ENCODE peak calls at places on chromosomes 6 and 20, in seven cellular contexts. M, N, U, K, J, I and P are unnamed samples.

GRCh38 chr6:159761135-159761872 is 541 bp upstream of the ACAT2 start:
- DNase-seq in M (peak), N (peak), U (no peak), K (peak), J (no peak), I (no peak), P (peak)

GRCh38 chr6:14476793-14477531 is 359.4 kb downstream of the CD83 start:
- DNase-seq in M (no peak), N (no peak), U (no peak), K (no peak), J (peak), I (no peak), P (peak)

GRCh38 chr6:131061041-131061770 is 1.8 kb downstream of the EPB41L2 start:
- DNase-seq in M (peak), N (no peak), U (peak), K (no peak), J (no peak), I (no peak), P (no peak)

GRCh38 chr20:62906209-62906608 is 20.1 kb downstream of the DIDO1 start:
- DNase-seq in M (no peak), N (no peak), U (no peak), K (peak), J (no peak), I (no peak), P (peak)

GRCh38 chr20:651713-652610 is 1.0 kb downstream of the SRXN1 start:
- DNase-seq in M (no peak), N (no peak), U (peak), K (no peak), J (no peak), I (no peak), P (no peak)

GRCh38 chr20:19944772-19945459 is 72.2 kb upstream of the NAA20 start:
- DNase-seq in M (no peak), N (no peak), U (no peak), K (no peak), J (no peak), I (no peak), P (no peak)

GRCh38 chr20:13777171-13777601 is 7.5 kb downstream of the ESF1 start:
- DNase-seq in M (no peak), N (no peak), U (peak), K (no peak), J (no peak), I (no peak), P (no peak)

GRCh38 chr6:340991-341827 is 48.9 kb downstream of the DUSP22 start:
- DNase-seq in M (no peak), N (peak), U (no peak), K (no peak), J (no peak), I (peak), P (no peak)

GRCh38 chr20:44742304-44743079 is 3.2 kb upstream of the KCNK15 start:
- DNase-seq in M (no peak), N (no peak), U (no peak), K (no peak), J (no peak), I (no peak), P (no peak)

GRCh38 chr6:109242029-109242428 is 140.2 kb downstream of the CD164 start:
- DNase-seq in M (no peak), N (no peak), U (no peak), K (no peak), J (no peak), I (no peak), P (no peak)

GRCh38 chr20:43191946-43192847 is 2.5 kb upstream of the PTPRT start:
- DNase-seq in M (peak), N (no peak), U (no peak), K (no peak), J (no peak), I (no peak), P (no peak)

GRCh38 chr6:168374541-168375071 is 55.0 kb upstream of the DACT2 start:
- DNase-seq in M (no peak), N (no peak), U (no peak), K (no peak), J (no peak), I (no peak), P (no peak)

GRCh38 chr6:5135783-5136376 is 50.7 kb downstream of the PPP1R3G start:
- DNase-seq in M (peak), N (no peak), U (peak), K (no peak), J (no peak), I (peak), P (no peak)

GRCh38 chr6:150567360-150567759 is 32.3 kb upstream of the PLEKHG1 start:
- DNase-seq in M (no peak), N (no peak), U (no peak), K (no peak), J (no peak), I (no peak), P (no peak)

GRCh38 chr6:111804627-111805235 is 68.5 kb downstream of the FYN start:
- DNase-seq in M (no peak), N (no peak), U (peak), K (no peak), J (peak), I (no peak), P (no peak)

GRCh38 chr6:159981591-159982245 is 12.8 kb downstream of the IGF2R start:
- DNase-seq in M (no peak), N (peak), U (peak), K (no peak), J (no peak), I (peak), P (peak)

GRCh38 chr6:77361018-77361417 is 102.3 kb downstream of the HTR1B start:
- DNase-seq in M (no peak), N (no peak), U (no peak), K (no peak), J (no peak), I (no peak), P (no peak)

GRCh38 chr6:133890941-133891813 is 2.3 kb downstream of the TCF21 start:
- DNase-seq in M (peak), N (no peak), U (no peak), K (no peak), J (no peak), I (no peak), P (peak)
- H3K4me3 ChIP-seq in M (peak), N (peak), U (peak), K (peak), J (peak), I (peak), P (peak)

GRCh38 chr20:48620486-48621255 is 207.1 kb downstream of the PREX1 start:
- DNase-seq in M (peak), N (peak), U (peak), K (peak), J (no peak), I (peak), P (peak)
- H3K4me3 ChIP-seq in M (peak), N (peak), U (peak), K (peak), J (peak), I (no peak), P (peak)

GRCh38 chr20:2206957-2207769 is 88.6 kb upstream of the TGM3 start:
- DNase-seq in M (peak), N (peak), U (peak), K (peak), J (no peak), I (peak), P (peak)
- H3K4me3 ChIP-seq in M (peak), N (peak), U (peak), K (peak), J (peak), I (peak), P (peak)

GRCh38 chr6:48747471-48747870 is 636.5 kb upstream of the PTCHD4 start:
- DNase-seq in M (no peak), N (no peak), U (no peak), K (no peak), J (no peak), I (no peak), P (no peak)
- H3K4me3 ChIP-seq in M (no peak), N (no peak), U (no peak), K (no peak), J (no peak), I (no peak), P (no peak)

GRCh38 chr6:16130437-16130891 is 1.6 kb downstream of the MYLIP start:
- DNase-seq in M (peak), N (no peak), U (no peak), K (no peak), J (no peak), I (peak), P (no peak)
- H3K4me3 ChIP-seq in M (peak), N (peak), U (peak), K (peak), J (peak), I (peak), P (peak)

GRCh38 chr6:138596591-138596990 is 97.3 kb upstream of the NHSL1 start:
- DNase-seq in M (no peak), N (no peak), U (no peak), K (no peak), J (no peak), I (no peak), P (no peak)
- H3K4me3 ChIP-seq in M (no peak), N (no peak), U (no peak), K (no peak), J (no peak), I (no peak), P (no peak)

GRCh38 chr6:7108196-7108963 is 619 bp downstream of the RREB1 start:
- DNase-seq in M (peak), N (peak), U (peak), K (peak), J (no peak), I (peak), P (peak)

GRCh38 chr6:7106752-7107577 is 796 bp upstream of the RREB1 start:
- DNase-seq in M (peak), N (peak), U (peak), K (peak), J (no peak), I (peak), P (peak)

GRCh38 chr6:7107578-7108195 is at the start of gene RREB1:
- DNase-seq in M (peak), N (peak), U (peak), K (peak), J (no peak), I (peak), P (peak)

GRCh38 chr6:7104752-7105151 is 3.0 kb upstream of the RREB1 start:
- DNase-seq in M (no peak), N (no peak), U (no peak), K (no peak), J (no peak), I (no peak), P (no peak)

DNA sequence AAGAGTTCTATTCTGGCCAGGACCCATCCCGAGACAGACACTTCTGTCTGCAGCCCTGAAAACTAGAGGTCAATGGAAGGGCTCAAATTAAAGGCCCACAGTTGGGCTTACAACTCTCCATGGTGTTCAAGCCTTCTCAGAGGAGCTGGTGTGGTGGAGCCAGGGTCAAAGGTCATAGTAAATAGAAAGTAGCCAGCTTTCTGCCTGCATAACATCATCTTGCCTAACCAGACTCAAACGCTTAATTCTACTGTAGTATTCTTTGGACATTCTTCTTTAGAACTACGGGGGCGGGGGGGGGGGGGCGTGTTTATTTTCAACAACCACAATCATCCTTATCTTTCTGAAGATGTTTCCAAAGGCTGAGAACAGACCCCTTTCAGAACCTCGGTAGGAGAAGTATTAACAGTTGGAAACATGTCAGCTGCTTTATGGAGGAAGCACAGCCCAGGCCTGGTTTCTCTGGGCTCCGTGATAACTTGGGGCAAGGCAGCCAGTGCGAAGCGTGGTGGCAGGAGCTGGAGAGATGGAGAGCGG is 1.5 kb upstream of the RREB1 start:
- DNase-seq in M (peak), N (no peak), U (no peak), K (no peak), J (no peak), I (no peak), P (no peak)
- H3K4me3 ChIP-seq in M (peak), N (no peak), U (peak), K (peak), J (no peak), I (peak), P (peak)

GRCh38 chr6:84796343-84796742 is 31.9 kb upstream of the TBX18 start:
- DNase-seq in M (no peak), N (no peak), U (no peak), K (no peak), J (no peak), I (no peak), P (no peak)

GRCh38 chr6:84789170-84789569 is 24.8 kb upstream of the TBX18 start:
- DNase-seq in M (no peak), N (no peak), U (no peak), K (no peak), J (no peak), I (no peak), P (no peak)

GRCh38 chr6:84791927-84792326 is 27.5 kb upstream of the TBX18 start:
- DNase-seq in M (no peak), N (no peak), U (no peak), K (no peak), J (no peak), I (no peak), P (no peak)

GRCh38 chr6:84788689-84789088 is 24.3 kb upstream of the TBX18 start:
- DNase-seq in M (no peak), N (no peak), U (no peak), K (no peak), J (no peak), I (no peak), P (no peak)

DNA sequence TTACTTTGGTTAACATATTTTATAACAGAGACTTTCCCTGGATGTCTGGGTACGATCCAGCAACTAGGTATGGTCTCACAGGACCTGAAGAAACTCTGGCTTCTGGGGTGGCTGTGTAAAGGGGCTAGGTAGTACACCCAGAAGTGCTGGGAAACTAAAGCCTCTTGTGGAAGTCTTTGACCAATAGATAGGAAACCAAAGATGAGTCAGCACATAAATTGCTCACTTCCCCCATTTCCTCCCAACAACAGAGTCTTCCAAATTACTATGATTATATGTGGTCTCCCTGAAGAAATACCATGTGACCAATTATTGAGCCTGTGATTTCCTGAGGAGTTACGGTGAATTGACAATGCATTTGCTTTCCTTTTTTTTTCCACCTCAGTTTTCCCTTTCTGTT is 26.8 kb upstream of the TBX18 start:
- DNase-seq in M (no peak), N (no peak), U (no peak), K (no peak), J (no peak), I (no peak), P (no peak)
- H3K4me3 ChIP-seq in M (no peak), N (no peak), U (no peak), K (no peak), J (no peak), I (no peak), P (no peak)

DNA sequence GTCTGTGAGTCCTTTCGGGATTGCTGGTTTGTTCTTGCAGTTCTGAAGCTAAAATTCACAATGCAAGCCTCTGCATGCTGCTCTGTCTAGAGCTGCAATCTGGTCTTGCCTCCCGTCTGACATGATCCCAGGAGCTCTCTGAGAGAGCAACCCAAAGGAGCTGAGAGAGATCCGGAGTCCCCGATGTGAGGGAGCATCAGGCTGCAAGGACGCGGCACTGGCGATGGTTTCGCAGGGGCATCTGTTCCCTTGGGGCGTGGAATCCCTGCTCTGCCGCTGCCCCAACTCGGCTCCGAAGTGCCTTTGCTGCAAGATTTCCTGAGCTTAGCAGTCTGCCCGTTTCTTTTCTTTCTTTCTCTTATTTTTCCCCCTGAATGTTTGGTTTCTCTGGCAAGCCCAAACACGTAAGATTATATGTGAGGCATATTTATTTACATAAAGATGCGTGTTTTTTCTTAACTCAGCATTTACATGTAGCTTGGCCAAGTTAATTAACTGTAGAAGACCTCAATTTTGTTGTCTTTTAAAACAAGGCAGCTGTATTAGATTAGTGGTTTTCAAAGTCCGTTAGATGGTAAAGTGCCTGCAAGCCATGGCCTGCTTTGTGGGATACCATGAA is 873.0 kb downstream of the KIF16B start:
- DNase-seq in M (no peak), N (no peak), U (no peak), K (no peak), J (no peak), I (no peak), P (no peak)
- H3K4me3 ChIP-seq in M (no peak), N (no peak), U (no peak), K (no peak), J (no peak), I (no peak), P (no peak)

GRCh38 chr6:45677381-45677992 is 299.8 kb upstream of the SUPT3H start:
- DNase-seq in M (no peak), N (no peak), U (peak), K (no peak), J (no peak), I (peak), P (no peak)
- H3K4me3 ChIP-seq in M (no peak), N (no peak), U (peak), K (no peak), J (no peak), I (peak), P (no peak)